ENCODE peak calls at places on chromosomes 13 and 19, in eight cellular contexts. I is NCI-H774; L is HT-29; M is activated B cell treated with CpG ODN at 0.5 μM for 24 hours; W is stimulated activated CD8-positive, alpha-beta memory T cell treated with anti-CD3 and anti-CD28 coated beads, Interleukin-15, amount 100 ng/mL, for 4 hours; Q is stimulated activated CD4-positive, alpha-beta T cell treated with anti-CD3 and anti-CD28 coated beads, Interleukin-2, amount 100 ng/mL, for 48 hours; K is activated gamma-delta T cell treated with Interleukin-2 at 50 U/mL for 16 hours; J is T1000. T is an unnamed sample.

GRCh38 chr13:109410868-109411267 is 375.5 kb downstream of the IRS2 start:
- DNase-seq in I (no peak), L (no peak), M (no peak), W (no peak), Q (no peak), K (no peak), J (no peak), T (no peak)

GRCh38 chr19:38355728-38356725 is 18.3 kb upstream of the PSMD8 start:
- DNase-seq in I (no peak), L (no peak), M (no peak), W (no peak), Q (no peak), K (no peak), J (no peak), T (no peak)

GRCh38 chr13:93959796-93960533 is 519.5 kb downstream of the DCT start:
- DNase-seq in I (no peak), L (no peak), M (no peak), W (no peak), Q (no peak), K (no peak), J (no peak), T (no peak)

GRCh38 chr13:37869756-37870488 is at the start of gene TRPC4:
- DNase-seq in I (peak), L (no peak), M (no peak), W (no peak), Q (no peak), K (no peak), J (peak), T (no peak)

GRCh38 chr13:102903659-102904407 is 58.0 kb downstream of the ERCC5 start:
- DNase-seq in I (no peak), L (peak), M (no peak), W (no peak), Q (no peak), K (no peak), J (no peak), T (no peak)

GRCh38 chr19:6095760-6096159 is 14.5 kb downstream of the RFX2 start:
- DNase-seq in I (no peak), L (no peak), M (no peak), W (no peak), Q (no peak), K (no peak), J (no peak), T (no peak)

GRCh38 chr19:28242317-28242927 is 970.5 kb downstream of the UQCRFS1 start:
- DNase-seq in I (peak), L (peak), M (no peak), W (no peak), Q (peak), K (peak), J (no peak), T (peak)

GRCh38 chr13:49711218-49711863 is 20.1 kb upstream of the EBPL start:
- DNase-seq in I (no peak), L (peak), M (no peak), W (no peak), Q (no peak), K (no peak), J (no peak), T (no peak)

GRCh38 chr19:48194041-48194871 is 23.8 kb downstream of the ZSWIM9 start:
- DNase-seq in I (no peak), L (no peak), M (no peak), W (no peak), Q (peak), K (peak), J (no peak), T (no peak)

GRCh38 chr13:76711515-76712182 is 174.6 kb downstream of the KCTD12 start:
- DNase-seq in I (no peak), L (no peak), M (no peak), W (no peak), Q (no peak), K (no peak), J (no peak), T (no peak)

GRCh38 chr19:31553844-31554215 is 204.6 kb upstream of the TSHZ3 start:
- DNase-seq in I (no peak), L (no peak), M (no peak), W (no peak), Q (no peak), K (no peak), J (no peak), T (no peak)

GRCh38 chr19:15166700-15167099 is 34.1 kb downstream of the NOTCH3 start:
- DNase-seq in I (no peak), L (no peak), M (no peak), W (no peak), Q (no peak), K (no peak), J (no peak), T (no peak)

GRCh38 chr13:111503376-111503775 is 182.9 kb downstream of the TEX29 start:
- DNase-seq in I (no peak), L (no peak), M (no peak), W (no peak), Q (no peak), K (no peak), J (no peak), T (no peak)

GRCh38 chr13:108328848-108329247 is 59.3 kb downstream of the TNFSF13B start:
- DNase-seq in I (no peak), L (peak), M (no peak), W (no peak), Q (no peak), K (no peak), J (no peak), T (no peak)

GRCh38 chr13:21106089-21106488 is 44.7 kb upstream of the LATS2 start:
- DNase-seq in I (no peak), L (no peak), M (no peak), W (no peak), Q (no peak), K (no peak), J (no peak), T (no peak)

GRCh38 chr19:32908641-32909190 is 39.1 kb upstream of the SLC7A9 start:
- DNase-seq in I (no peak), L (no peak), M (no peak), W (no peak), Q (no peak), K (no peak), J (no peak), T (no peak)

GRCh38 chr19:50505856-50506611 is 5.0 kb downstream of the JOSD2 start:
- DNase-seq in I (no peak), L (no peak), M (no peak), W (no peak), Q (no peak), K (no peak), J (no peak), T (no peak)

GRCh38 chr19:20078696-20079095 is 896 bp downstream of the ZNF90 start:
- DNase-seq in I (no peak), L (no peak), M (no peak), W (no peak), Q (no peak), K (no peak), J (no peak), T (no peak)

GRCh38 chr19:7808108-7808507 is 21.9 kb upstream of the EVI5L start:
- DNase-seq in I (no peak), L (no peak), M (no peak), W (no peak), Q (no peak), K (no peak), J (no peak), T (no peak)

T was measured in KG1.